ENCODE peak calls at places on chromosomes 11 and 22, in four cellular contexts. F is stimulated activated CD4-positive, alpha-beta T cell treated with anti-CD3 and anti-CD28 coated beads, TNF-alpha, amount 100 ng/mL, for 24 hours; C is AG08396; Y is activated naive CD8-positive, alpha-beta T cell treated with anti-CD3 and anti-CD28 coated beads for 36 hours. K is an unnamed sample.

GRCh38 chr22:30224161-30224857 is 22.2 kb downstream of the LIF start:
- DNase-seq in Y (no peak), F (no peak), C (peak; percentile 60), K (no peak)

GRCh38 chr22:27525711-27526110 is 275.8 kb downstream of the MN1 start:
- DNase-seq in F (no peak), Y (no peak), C (no peak), K (no peak)

GRCh38 chr11:70951139-70951804 is 301.1 kb downstream of the SHANK2 start:
- DNase-seq in C (no peak), Y (no peak), F (no peak), K (no peak)

GRCh38 chr11:9379046-9379445 is 5.4 kb upstream of the IPO7 start:
- DNase-seq in C (no peak), Y (no peak), F (no peak), K (no peak)

GRCh38 chr11:119787074-119787461 is 58.1 kb upstream of the NECTIN1 start:
- DNase-seq in Y (no peak), F (no peak), C (no peak), K (no peak)

GRCh38 chr22:39380331-39380730 is 19.2 kb upstream of the TAB1 start:
- DNase-seq in F (no peak), C (no peak), Y (no peak), K (no peak)

GRCh38 chr11:126393143-126393542 is 37.7 kb downstream of the ST3GAL4 start:
- DNase-seq in C (no peak), Y (no peak), F (no peak), K (no peak)

GRCh38 chr22:25563757-25564319 is 637 bp upstream of the GRK3 start:
- DNase-seq in Y (peak; percentile 39), F (no peak), C (no peak), K (no peak)

GRCh38 chr11:77590194-77590591 is 440 bp downstream of the AQP11 start:
- DNase-seq in C (peak; percentile 35), F (no peak), Y (no peak), K (no peak)

GRCh38 chr11:128259816-128260215 is 327.5 kb downstream of the ETS1 start:
- DNase-seq in F (no peak), C (no peak), Y (no peak), K (no peak)

GRCh38 chr11:15371533-15371932 is 256.8 kb downstream of the INSC start:
- DNase-seq in F (no peak), C (no peak), Y (no peak), K (no peak)

GRCh38 chr11:114395776-114396175 is 4.5 kb downstream of the C11orf71 start:
- DNase-seq in Y (no peak), F (no peak), C (no peak), K (no peak)

GRCh38 chr11:7573558-7574296 is 59.9 kb downstream of the PPFIBP2 start:
- DNase-seq in Y (no peak), F (no peak), C (no peak), K (no peak)

GRCh38 chr11:17396598-17397310 is 8.3 kb upstream of the KCNJ11 start:
- DNase-seq in Y (no peak), C (no peak), F (no peak), K (no peak)

GRCh38 chr11:83681045-83681781 is 395.0 kb upstream of the CCDC90B start:
- DNase-seq in C (no peak), F (no peak), Y (no peak), K (no peak)

GRCh38 chr11:120381401-120381800 is 45.2 kb downstream of the ARHGEF12 start:
- DNase-seq in F (no peak), C (no peak), Y (no peak), K (no peak)

GRCh38 chr11:101438126-101438525 is 145.7 kb downstream of the TRPC6 start:
- DNase-seq in C (no peak), Y (no peak), F (no peak), K (no peak)

GRCh38 chr11:45658292-45658991 is 7.0 kb downstream of the CHST1 start:
- DNase-seq in C (peak; percentile 44), F (no peak), Y (peak; percentile 21), K (no peak)

GRCh38 chr11:61627831-61628753 is 47.2 kb upstream of the SYT7 start:
- DNase-seq in C (peak; percentile 81), Y (peak; percentile 28), F (no peak), K (no peak)